ENCODE peak calls at places on chromosomes 4 and X, in nine cellular contexts. Q, I, Z, C, E, W, S, R and Y are unnamed samples.
A peak's percentile ranks its signal among the peaks of the same experiment; 100 is the strongest.

GRCh38 chrX:22246620-22247019 is 26.1 kb upstream of the CBLL2 start:
- DNase-seq in C (no peak), Z (no peak), S (no peak), E (peak; percentile 83), W (no peak), I (no peak), Q (no peak), R (no peak), Y (peak; percentile 90)

GRCh38 chr4:152359208-152360044 is 176.5 kb downstream of the FBXW7 start:
- DNase-seq in Q (no peak), R (no peak), I (no peak), E (no peak), Z (no peak), C (no peak), W (no peak), S (no peak), Y (no peak)

GRCh38 chr4:67912051-67912450 is 28.2 kb upstream of the TMPRSS11D start:
- DNase-seq in S (no peak), W (no peak), E (no peak), R (no peak), C (no peak), I (no peak), Q (no peak), Z (no peak), Y (no peak)

GRCh38 chrX:22378296-22378695 is 105.6 kb downstream of the CBLL2 start:
- DNase-seq in Q (no peak), W (no peak), I (no peak), R (no peak), Z (no peak), C (no peak), S (no peak), E (peak; percentile 45), Y (peak; percentile 23)

GRCh38 chr4:113686950-113687718 is 74.4 kb downstream of the CAMK2D start:
- DNase-seq in S (no peak), Z (no peak), R (no peak), E (no peak), C (no peak), W (no peak), Q (no peak), I (no peak), Y (no peak)

GRCh38 chr4:184279496-184280082 is 61.9 kb upstream of the ENPP6 start:
- DNase-seq in C (no peak), W (no peak), R (no peak), E (no peak), Q (no peak), Z (no peak), I (no peak), S (no peak), Y (no peak)

GRCh38 chr4:66071911-66072310 is 401.6 kb upstream of the EPHA5 start:
- DNase-seq in Z (no peak), E (no peak), W (no peak), Q (no peak), S (no peak), C (no peak), I (no peak), R (no peak), Y (no peak)

GRCh38 chr4:89486042-89486441 is 178.4 kb upstream of the GPRIN3 start:
- DNase-seq in W (no peak), C (no peak), Z (no peak), I (peak; percentile 33), S (peak; percentile 13), E (no peak), Q (no peak), R (no peak), Y (peak; percentile 19)

GRCh38 chr4:134936014-134936413 is 734.4 kb upstream of the PABPC4L start:
- DNase-seq in E (no peak), Q (no peak), R (no peak), S (no peak), I (no peak), Z (no peak), C (no peak), W (no peak), Y (no peak)

GRCh38 chr4:19992694-19993093 is 259.0 kb upstream of the SLIT2 start:
- DNase-seq in S (no peak), Q (no peak), R (no peak), Z (no peak), I (no peak), W (no peak), C (no peak), E (no peak), Y (no peak)

GRCh38 chr4:125352521-125352920 is 37.8 kb downstream of the FAT4 start:
- DNase-seq in S (no peak), I (no peak), E (no peak), W (no peak), C (no peak), Z (no peak), Q (no peak), R (no peak), Y (no peak)

GRCh38 chrX:37785569-37785968 is 5.7 kb downstream of the CYBB start:
- DNase-seq in I (no peak), S (no peak), Z (no peak), C (no peak), Q (no peak), W (no peak), E (peak; percentile 35), R (no peak), Y (peak; percentile 21)